ENCODE peak calls at places on chromosomes 6 and 20, in eight cellular contexts. L is HTR-8/SVneo; U is frontal cortex; Y is stimulated activated CD4-positive, alpha-beta T cell treated with anti-CD3 and anti-CD28 coated beads, Interleukin-2, amount 100 ng/mL, for 48 hours; Z is type B pancreatic cell; P is 8988T; E is GM20000; C is ACHN. T is an unnamed sample.
A peak's percentile ranks its signal among the peaks of the same experiment; 100 is the strongest.

GRCh38 chr20:60037120-60037499 is 78.9 kb downstream of the CDH26 start:
- DNase-seq in U (no peak), E (no peak), P (peak; percentile 38), C (peak; percentile 78), L (peak; percentile 53), Y (no peak), Z (no peak), T (peak; percentile 41)

GRCh38 chr20:34621383-34622367 is 55.2 kb downstream of the PIGU start:
- DNase-seq in C (no peak), Y (no peak), Z (no peak), L (no peak), U (no peak), E (no peak), P (no peak), T (peak; percentile 9)

GRCh38 chr6:41159415-41160082 is 3.4 kb downstream of the TREM2 start:
- DNase-seq in E (no peak), L (no peak), Y (no peak), U (no peak), C (no peak), P (no peak), Z (no peak), T (no peak)

GRCh38 chr6:70507166-70507565 is 59.6 kb upstream of the SDHAF4 start:
- DNase-seq in Y (no peak), E (no peak), L (no peak), C (no peak), P (no peak), Z (no peak), U (no peak), T (no peak)

GRCh38 chr6:129200151-129200550 is 317.2 kb downstream of the LAMA2 start:
- DNase-seq in P (no peak), E (no peak), L (no peak), Y (no peak), C (no peak), Z (no peak), U (no peak), T (no peak)

GRCh38 chr6:82878812-82879211 is 186.8 kb downstream of the UBE3D start:
- DNase-seq in C (no peak), Y (no peak), Z (no peak), L (peak; percentile 40), P (no peak), E (no peak), U (no peak), T (peak; percentile 84)

GRCh38 chr6:42251911-42252637 is 34.4 kb upstream of the MRPS10 start:
- DNase-seq in Y (no peak), Z (no peak), P (no peak), U (no peak), L (no peak), E (no peak), C (no peak), T (no peak)

GRCh38 chr6:36860126-36860525 is 14.5 kb downstream of the PPIL1 start:
- DNase-seq in Z (no peak), C (no peak), L (no peak), P (no peak), U (no peak), E (no peak), Y (no peak), T (peak; percentile 10)

GRCh38 chr20:61352381-61353260 is 100.6 kb downstream of the CDH4 start:
- DNase-seq in L (no peak), E (no peak), P (no peak), C (no peak), Z (no peak), Y (no peak), U (no peak), T (no peak)

T was measured in SJSA1.